ENCODE peak calls at places on chromosome 1, in four cellular contexts. Q is transverse colon, V is GM23338, G is heart right ventricle. K is an unnamed sample.

GRCh38 chr1:176440176-176440575 is 22.8 kb upstream of the PAPPA2 start:
- DNase-seq in V (no peak), G (no peak), Q (no peak), K (no peak)

GRCh38 chr1:54806931-54807611 is 5.9 kb upstream of the TTC22 start:
- DNase-seq in Q (peak), G (no peak), V (no peak), K (no peak)

GRCh38 chr1:52164604-52165003 is 22.7 kb downstream of the ZFYVE9 start:
- DNase-seq in V (no peak), Q (no peak), G (no peak), K (no peak)

GRCh38 chr1:118767971-118768370 is 220.2 kb downstream of the TBX15 start:
- DNase-seq in Q (no peak), G (no peak), V (no peak), K (no peak)

GRCh38 chr1:85581802-85582686 is 1.5 kb downstream of the CCN1 start:
- DNase-seq in G (no peak), V (peak), Q (peak), K (no peak)

GRCh38 chr1:218735436-218735835 is 390.3 kb downstream of the TGFB2 start:
- DNase-seq in G (no peak), Q (no peak), V (no peak), K (no peak)

GRCh38 chr1:203796223-203796747 is 862 bp downstream of the ZBED6 start:
- DNase-seq in G (no peak), Q (peak), V (peak), K (no peak)

GRCh38 chr1:47002211-47002610 is 21.3 kb upstream of the CYP4X1 start:
- DNase-seq in V (no peak), Q (no peak), G (no peak), K (no peak)

GRCh38 chr1:186802388-186802787 is 26.4 kb upstream of the PLA2G4A start:
- DNase-seq in G (no peak), Q (no peak), V (no peak), K (no peak)

GRCh38 chr1:43729816-43730463 is 22.6 kb downstream of the ST3GAL3 start:
- DNase-seq in G (no peak), Q (no peak), V (no peak), K (no peak)

GRCh38 chr1:110465038-110465813 is 14.3 kb downstream of the PROK1 start:
- DNase-seq in V (peak), Q (no peak), G (no peak), K (no peak)

GRCh38 chr1:145918992-145919939 is 749 bp upstream of the PEX11B start:
- DNase-seq in Q (peak), G (peak), V (peak), K (peak)

GRCh38 chr1:116879478-116880133 is 30.1 kb upstream of the PTGFRN start:
- DNase-seq in V (no peak), G (no peak), Q (no peak), K (no peak)
- H3K27ac ChIP-seq in V (no peak), G (peak), Q (peak), K (peak)

DNA sequence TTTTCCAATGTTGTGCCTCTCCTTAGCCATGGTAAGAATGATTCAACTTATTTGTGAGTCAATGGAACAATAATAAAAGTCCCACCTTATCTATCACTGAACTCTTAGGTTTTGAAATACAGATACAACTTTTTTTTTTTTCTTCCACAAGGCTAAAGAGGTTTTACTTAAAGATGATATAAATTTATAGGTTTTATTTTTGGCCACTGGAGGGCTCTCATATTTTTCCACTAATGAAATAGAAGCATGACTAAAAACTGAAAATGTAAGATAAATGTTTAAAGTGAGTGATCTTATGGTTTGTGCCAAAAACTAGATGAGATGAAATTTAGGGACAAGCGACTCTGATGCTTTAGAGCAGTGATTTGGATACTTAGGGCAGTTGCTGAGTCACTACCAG is 499.0 kb downstream of the NUF2 start:
- DNase-seq in Q (no peak), V (peak), G (no peak), K (no peak)
- TF ChIP-seq CTCF in Q (no peak), V (peak), G (peak), K (no peak)

DNA sequence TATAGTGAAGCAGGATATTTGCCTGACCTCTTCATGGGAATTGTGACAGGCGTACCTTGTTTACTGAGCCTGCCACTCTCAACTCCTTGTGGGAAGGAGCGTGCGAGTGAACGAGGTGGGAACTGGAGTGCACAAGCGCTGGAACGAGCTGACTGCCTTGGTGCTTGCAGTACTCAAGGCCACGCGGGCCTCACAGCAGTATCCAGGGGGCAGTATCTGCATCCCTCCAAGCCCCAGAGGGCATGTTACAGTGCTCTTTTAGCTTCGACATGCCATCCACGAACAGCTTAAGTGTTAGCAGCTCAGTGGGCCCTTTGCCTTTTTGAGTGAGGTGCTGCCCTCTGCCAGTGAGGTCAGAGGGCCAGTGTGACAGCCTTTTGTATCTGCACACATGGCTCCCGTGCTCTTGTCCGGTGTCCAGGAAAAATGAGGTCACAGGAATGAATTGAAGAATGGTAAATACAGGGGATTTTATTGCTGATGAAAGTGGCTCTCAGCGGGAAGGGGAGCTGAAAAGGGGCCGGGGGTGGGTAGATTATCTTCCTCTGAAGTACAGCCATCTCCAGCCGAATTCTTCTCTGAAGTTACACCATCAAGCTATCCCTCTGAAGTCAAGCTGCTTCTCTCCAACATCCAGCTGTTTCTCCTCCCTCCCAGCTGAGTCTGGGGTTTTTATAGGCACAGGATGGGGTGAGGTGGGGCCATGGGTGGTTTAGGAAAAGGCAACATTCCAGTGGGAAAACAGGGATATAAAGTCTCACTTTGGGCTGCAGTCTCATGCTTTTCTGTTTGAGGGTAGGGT is 69.3 kb downstream of the EPB41 start:
- DNase-seq in Q (no peak), G (peak), V (peak), K (no peak)
- H3K4me3 ChIP-seq in Q (no peak), G (no peak), V (no peak), K (no peak)

GRCh38 chr1:18809953-18810899 is 49.2 kb downstream of the TAS1R2 start:
- DNase-seq in Q (no peak), G (no peak), V (no peak), K (no peak)
- H3K27ac ChIP-seq in Q (no peak), G (no peak), V (no peak), K (no peak)

DNA sequence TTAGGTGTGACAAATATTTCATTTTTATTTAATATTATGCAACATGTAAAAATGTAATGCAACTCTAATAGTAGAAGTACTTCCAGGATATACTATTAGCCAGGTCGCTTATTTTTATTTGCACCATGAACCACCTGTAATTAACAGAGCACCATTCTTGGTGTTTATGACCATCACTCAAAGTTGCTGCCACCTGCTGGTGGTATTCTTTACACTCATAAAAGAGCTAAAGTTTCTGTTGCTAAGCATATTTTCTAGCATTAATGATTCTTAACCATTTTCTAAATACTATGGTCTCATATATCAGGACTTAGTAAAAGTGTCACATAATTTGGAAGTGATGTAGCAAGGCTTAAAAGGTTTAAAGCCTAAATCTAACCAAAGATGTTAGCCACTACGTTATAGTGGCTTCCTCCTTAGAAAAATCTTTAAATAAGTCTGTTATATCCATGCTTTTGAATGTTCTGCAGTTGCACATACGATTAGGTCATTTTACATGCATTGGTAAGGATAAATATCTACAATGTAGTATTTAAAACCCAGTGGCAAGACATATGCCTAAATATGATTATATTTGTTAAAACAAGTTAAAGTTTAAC is 244.5 kb downstream of the NEGR1 start:
- DNase-seq in Q (peak), V (peak), G (no peak), K (peak)
- TF ChIP-seq CTCF in Q (peak), V (peak), G (peak), K (peak)

GRCh38 chr1:45594412-45594811 is 10.6 kb downstream of the NASP start:
- DNase-seq in V (no peak), Q (no peak), G (no peak), K (no peak)

GRCh38 chr1:45585110-45585426 is 1.2 kb downstream of the NASP start:
- DNase-seq in V (no peak), Q (no peak), G (no peak), K (no peak)

GRCh38 chr1:45586769-45587168 is 2.9 kb downstream of the NASP start:
- DNase-seq in G (no peak), V (no peak), Q (no peak), K (no peak)

GRCh38 chr1:45585496-45586075 is 1.7 kb downstream of the NASP start:
- DNase-seq in V (no peak), Q (no peak), G (no peak), K (no peak)

DNA sequence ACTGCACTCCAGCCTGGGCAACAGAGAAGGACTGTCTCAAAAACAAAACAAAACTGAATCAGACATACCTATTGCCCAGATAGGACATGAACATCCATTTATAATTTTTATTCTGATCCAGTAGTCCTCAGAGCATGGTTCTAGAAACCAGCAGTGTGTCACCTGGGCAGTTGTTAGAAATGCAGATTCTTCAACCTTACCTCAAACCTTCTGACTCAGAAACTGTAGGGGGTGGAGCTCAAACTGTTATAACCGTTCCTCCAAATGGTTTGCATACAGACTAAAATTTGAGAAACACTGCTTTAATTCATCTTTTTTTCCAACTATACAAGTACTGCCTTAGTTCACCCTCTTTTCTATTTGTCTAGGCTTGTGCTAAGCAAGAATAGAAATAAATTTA is 6.0 kb downstream of the NASP start:
- DNase-seq in Q (no peak), G (no peak), V (no peak), K (no peak)
- H3K4me3 ChIP-seq in Q (no peak), G (no peak), V (no peak), K (peak)

GRCh38 chr1:200775850-200776249 is 37.2 kb downstream of the CAMSAP2 start:
- DNase-seq in V (no peak), G (no peak), Q (no peak), K (no peak)
- H3K27ac ChIP-seq in V (no peak), G (no peak), Q (no peak), K (no peak)

GRCh38 chr1:83901547-83902155 is 97.3 kb downstream of the TTLL7 start:
- DNase-seq in G (no peak), Q (peak), V (no peak), K (no peak)

GRCh38 chr1:83910461-83910860 is 88.5 kb downstream of the TTLL7 start:
- DNase-seq in Q (no peak), V (no peak), G (no peak), K (no peak)

GRCh38 chr1:83900530-83900929 is 98.4 kb downstream of the TTLL7 start:
- DNase-seq in G (no peak), V (no peak), Q (no peak), K (no peak)

GRCh38 chr1:83909687-83910086 is 89.2 kb downstream of the TTLL7 start:
- DNase-seq in V (no peak), Q (no peak), G (no peak), K (no peak)

DNA sequence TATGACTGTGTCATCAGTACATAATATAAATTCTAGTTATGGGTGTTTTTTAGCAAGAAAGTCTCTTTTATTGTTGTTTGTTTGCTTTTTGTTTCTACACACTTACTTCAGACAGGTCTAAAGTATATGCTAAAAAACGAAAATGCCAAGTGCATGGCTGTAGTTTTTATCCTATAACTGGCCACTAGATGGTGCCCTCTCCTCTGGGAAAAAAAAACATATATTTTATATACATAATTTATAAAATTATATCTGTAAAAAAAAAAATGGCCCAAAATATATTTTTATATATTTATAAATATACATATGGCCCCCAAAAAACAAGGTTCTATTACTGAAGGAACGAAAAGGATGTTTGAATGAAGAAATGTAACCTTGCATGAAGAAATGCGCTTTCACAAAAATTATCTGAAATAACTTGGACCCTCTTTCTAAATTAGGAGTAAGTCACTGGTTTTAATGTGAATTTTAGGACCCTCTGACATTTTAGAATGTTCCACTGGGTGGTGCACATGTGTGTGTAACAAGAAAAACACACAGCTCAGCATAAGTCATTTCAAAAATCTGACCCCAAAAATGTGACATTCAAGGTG is 93.5 kb downstream of the TTLL7 start:
- DNase-seq in G (no peak), Q (no peak), V (peak), K (no peak)
- TF ChIP-seq CTCF in G (peak), Q (peak), V (peak), K (peak)

GRCh38 chr1:3056641-3057040 is 12.4 kb upstream of the PRDM16 start:
- DNase-seq in G (no peak), Q (no peak), V (no peak), K (no peak)
- H3K4me3 ChIP-seq in G (no peak), Q (no peak), V (no peak), K (no peak)

DNA sequence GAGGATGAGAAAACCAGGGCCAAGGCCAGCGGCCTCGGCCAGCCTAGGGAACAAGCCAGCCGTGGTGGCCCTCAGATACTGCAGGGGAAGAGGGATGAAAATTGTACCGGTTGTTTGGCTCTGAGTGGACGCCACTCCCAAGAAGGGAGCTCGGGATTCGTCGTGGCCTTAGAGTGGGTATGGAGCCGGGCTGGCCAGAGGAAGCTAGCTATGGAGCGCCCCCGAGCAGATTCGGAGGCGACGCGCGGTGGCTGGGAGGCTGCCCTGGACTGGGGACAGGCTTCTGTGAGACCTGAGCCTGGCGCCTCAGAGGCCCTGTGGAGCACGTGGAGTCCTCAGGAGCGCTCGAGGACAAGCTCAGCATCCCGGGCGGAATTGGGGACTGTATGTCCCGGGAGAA is 2.7 kb downstream of the PRRX1 start:
- DNase-seq in G (peak), V (peak), Q (no peak), K (no peak)
- H3K27ac ChIP-seq in G (peak), V (no peak), Q (no peak), K (no peak)

K was measured in dorsolateral prefrontal cortex.